ENCODE peak calls at places on chromosomes 4 and X, in four cellular contexts. One of them, this sample, is unnamed.

GRCh38 chr4:151781026-151781425 is 20.2 kb upstream of the GATB start:
- DNase-seq in K562: no peak
- DNase-seq in GM12878: no peak
- DNase-seq in HepG2: no peak
- DNase-seq in this sample: no peak

GRCh38 chr4:183797445-183798248 is 107.5 kb upstream of the STOX2 start:
- DNase-seq in K562: no peak
- DNase-seq in GM12878: no peak
- DNase-seq in HepG2: no peak
- DNase-seq in this sample: peak; percentile 60

GRCh38 chr4:184648220-184649025 is 824 bp downstream of the CASP3 start:
- DNase-seq in K562: no peak
- DNase-seq in GM12878: no peak
- DNase-seq in HepG2: peak; percentile 34
- DNase-seq in this sample: peak; percentile 45

GRCh38 chrX:68714856-68715255 is 67.4 kb downstream of the STARD8 start:
- DNase-seq in K562: no peak
- DNase-seq in GM12878: no peak
- DNase-seq in HepG2: no peak
- DNase-seq in this sample: no peak

GRCh38 chr4:169852481-169852880 is 94.7 kb upstream of the HPF1 start:
- DNase-seq in K562: no peak
- DNase-seq in GM12878: no peak
- DNase-seq in HepG2: no peak
- DNase-seq in this sample: no peak

GRCh38 chrX:99095965-99096364 is 1314.1 kb downstream of the PCDH19 start:
- DNase-seq in K562: no peak
- DNase-seq in GM12878: no peak
- DNase-seq in HepG2: no peak
- DNase-seq in this sample: no peak

GRCh38 chr4:73727685-73728084 is 12.7 kb upstream of the CXCL8 start:
- DNase-seq in K562: no peak
- DNase-seq in GM12878: no peak
- DNase-seq in HepG2: no peak
- DNase-seq in this sample: no peak

GRCh38 chr4:133084421-133084820 is 64.7 kb upstream of the PCDH10 start:
- DNase-seq in K562: no peak
- DNase-seq in GM12878: no peak
- DNase-seq in HepG2: no peak
- DNase-seq in this sample: no peak

GRCh38 chr4:59380841-59381366 is 1819.2 kb upstream of the ADGRL3 start:
- DNase-seq in K562: no peak
- DNase-seq in GM12878: no peak
- DNase-seq in HepG2: no peak
- DNase-seq in this sample: no peak

GRCh38 chr4:184748251-184748652 is 14.4 kb upstream of the CENPU start:
- DNase-seq in K562: no peak
- DNase-seq in GM12878: no peak
- DNase-seq in HepG2: no peak
- DNase-seq in this sample: no peak

GRCh38 chrX:41672643-41673042 is 16.1 kb upstream of the GPR34 start:
- DNase-seq in K562: no peak
- DNase-seq in GM12878: no peak
- DNase-seq in HepG2: no peak
- DNase-seq in this sample: no peak

GRCh38 chr4:169152899-169153298 is 117.9 kb downstream of the SH3RF1 start:
- DNase-seq in K562: peak; percentile 9
- DNase-seq in GM12878: no peak
- DNase-seq in HepG2: no peak
- DNase-seq in this sample: peak; percentile 30

GRCh38 chr4:1625600-1626138 is 58.4 kb downstream of the FAM53A start:
- DNase-seq in K562: no peak
- DNase-seq in GM12878: no peak
- DNase-seq in HepG2: no peak
- DNase-seq in this sample: no peak

GRCh38 chr4:1626941-1627340 is 57.2 kb downstream of the FAM53A start:
- DNase-seq in K562: no peak
- DNase-seq in GM12878: no peak
- DNase-seq in HepG2: no peak
- DNase-seq in this sample: no peak

GRCh38 chr4:1626151-1626550 is 58.0 kb downstream of the FAM53A start:
- DNase-seq in K562: no peak
- DNase-seq in GM12878: no peak
- DNase-seq in HepG2: no peak
- DNase-seq in this sample: no peak

GRCh38 chr4:1628892-1629703 is 55.0 kb downstream of the FAM53A start:
- DNase-seq in K562: peak; percentile 84
- DNase-seq in GM12878: no peak
- DNase-seq in HepG2: peak; percentile 30
- DNase-seq in this sample: peak; percentile 87

DNA sequence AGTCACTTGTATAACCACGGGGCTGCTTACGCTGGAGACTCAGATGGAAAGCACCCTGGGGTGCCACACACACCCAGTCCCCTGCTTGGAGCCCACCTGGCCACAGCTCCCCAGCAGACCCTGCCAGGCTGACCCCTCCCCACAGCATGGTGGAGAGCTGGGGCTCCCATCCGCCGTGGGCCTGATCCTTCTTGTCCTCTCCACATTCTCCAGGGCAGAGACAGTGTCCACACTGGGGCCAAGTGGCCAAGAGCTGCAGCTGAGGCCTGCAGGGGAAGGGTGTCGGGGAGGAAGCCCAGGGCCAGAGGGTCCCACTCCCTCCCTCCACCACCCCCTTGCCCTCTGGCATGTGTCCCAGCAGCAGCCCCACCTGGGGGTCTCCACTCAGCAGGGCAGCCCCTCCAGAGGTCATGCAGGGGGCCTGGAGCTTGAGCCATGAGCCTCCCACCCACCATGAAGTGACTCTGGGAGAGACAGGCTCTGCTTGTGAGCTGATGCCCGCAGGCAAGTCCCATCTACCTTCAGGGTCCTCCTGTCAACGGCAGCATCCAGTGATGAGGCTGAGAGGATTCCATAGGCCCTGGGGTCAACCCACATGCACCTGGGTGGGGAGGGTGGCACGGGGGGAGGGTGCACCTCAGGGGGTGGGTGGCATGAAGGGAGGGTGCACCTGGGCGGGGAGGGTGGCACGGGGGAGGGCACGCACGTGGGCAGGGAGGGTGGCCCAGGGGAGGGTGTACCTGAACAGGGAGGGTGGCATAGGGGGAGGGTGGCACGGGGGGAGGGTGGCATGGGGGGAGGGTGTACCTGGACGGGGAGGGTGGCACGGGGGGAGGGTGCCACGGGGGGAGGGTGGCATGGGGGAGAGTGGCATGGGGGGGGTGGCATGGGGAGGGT is 56.4 kb downstream of the FAM53A start:
- DNase-seq in K562: no peak
- DNase-seq in GM12878: no peak
- DNase-seq in HepG2: no peak
- DNase-seq in this sample: no peak
- TF ChIP-seq CBFB in K562: no peak
- TF ChIP-seq CBFB in GM12878: no peak
- TF ChIP-seq CBFB in HepG2: no peak
- TF ChIP-seq CBFB in this sample: no peak

DNA sequence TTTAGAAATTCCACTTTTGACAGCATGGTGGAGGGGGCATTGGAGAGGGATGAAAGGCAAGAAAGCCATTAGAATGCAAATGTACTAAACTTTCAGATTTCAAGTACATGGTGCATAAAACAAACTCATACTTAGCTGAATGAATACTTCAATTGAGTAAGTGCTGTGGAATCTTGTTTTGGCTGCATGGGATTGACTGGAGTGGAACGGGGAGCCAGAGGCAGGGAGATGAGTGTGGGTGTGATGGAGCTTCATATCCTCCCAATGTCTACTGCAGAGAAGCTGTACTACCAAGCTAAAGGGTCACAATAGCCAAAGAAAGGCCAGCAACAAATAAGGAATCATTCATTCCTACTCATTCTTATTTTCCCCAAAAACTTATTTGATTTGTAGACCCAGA is 52.3 kb downstream of the USP46 start:
- DNase-seq in K562: no peak
- DNase-seq in GM12878: no peak
- DNase-seq in HepG2: no peak
- DNase-seq in this sample: no peak
- TF ChIP-seq CBFB in K562: no peak
- TF ChIP-seq CBFB in GM12878: no peak
- TF ChIP-seq CBFB in HepG2: no peak
- TF ChIP-seq CBFB in this sample: no peak

DNA sequence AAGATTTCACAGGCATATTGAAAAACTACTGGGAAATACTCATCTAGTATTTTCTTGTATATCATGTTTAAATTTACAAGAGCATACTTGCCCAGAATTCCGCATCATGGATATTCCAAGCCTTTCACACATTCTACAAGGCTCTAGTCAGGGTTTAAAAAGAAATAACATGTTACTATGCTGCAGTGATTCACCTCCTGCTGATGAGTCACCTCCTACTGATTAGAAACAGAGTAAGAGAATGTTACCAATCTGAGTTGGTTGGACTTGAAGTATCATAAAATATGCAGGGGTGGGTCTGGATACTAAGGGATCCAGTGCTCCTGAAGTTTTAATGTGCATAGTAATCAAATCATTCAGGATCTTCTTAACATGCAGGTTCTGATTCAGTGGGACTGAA is 192.0 kb upstream of the ANK2 start:
- DNase-seq in K562: no peak
- DNase-seq in GM12878: no peak
- DNase-seq in HepG2: no peak
- DNase-seq in this sample: no peak
- TF ChIP-seq CBFB in K562: no peak
- TF ChIP-seq CBFB in GM12878: no peak
- TF ChIP-seq CBFB in HepG2: no peak
- TF ChIP-seq CBFB in this sample: no peak

GRCh38 chrX:120115438-120115963 is at the start of gene RHOXF1:
- DNase-seq in K562: no peak
- DNase-seq in GM12878: no peak
- DNase-seq in HepG2: no peak
- DNase-seq in this sample: no peak

GRCh38 chrX:120125444-120125843 is 9.7 kb upstream of the RHOXF1 start:
- DNase-seq in K562: no peak
- DNase-seq in GM12878: no peak
- DNase-seq in HepG2: no peak
- DNase-seq in this sample: no peak

GRCh38 chrX:120120223-120120622 is 4.5 kb upstream of the RHOXF1 start:
- DNase-seq in K562: no peak
- DNase-seq in GM12878: no peak
- DNase-seq in HepG2: no peak
- DNase-seq in this sample: no peak
- TF ChIP-seq CBFB in K562: no peak
- TF ChIP-seq CBFB in GM12878: no peak
- TF ChIP-seq CBFB in HepG2: no peak
- TF ChIP-seq CBFB in this sample: no peak